ENCODE peak calls at places on chromosomes 7 and 10, in ten cellular contexts. T, O, Q, Z, G, V, R, B, J and H are unnamed samples.

GRCh38 chr7:157061979-157062378 is 51.5 kb upstream of the MNX1 start:
- DNase-seq in T (no peak), O (no peak), Q (no peak), Z (no peak), G (no peak), V (no peak), R (no peak), B (no peak), J (no peak), H (no peak)

GRCh38 chr10:77702166-77702565 is 64.6 kb upstream of the KCNMA1 start:
- DNase-seq in T (no peak), O (no peak), Q (no peak), Z (no peak), G (no peak), V (no peak), R (peak; percentile 90), B (no peak), J (peak; percentile 92), H (no peak)

GRCh38 chr7:139354729-139355128 is 5.0 kb upstream of the LUC7L2 start:
- DNase-seq in T (no peak), O (no peak), Q (no peak), Z (no peak), G (no peak), V (no peak), R (no peak), B (no peak), J (no peak), H (no peak)

GRCh38 chr7:1735262-1735661 is 65.2 kb downstream of the ELFN1 start:
- DNase-seq in T (no peak), O (no peak), Q (no peak), Z (no peak), G (no peak), V (no peak), R (no peak), B (no peak), J (no peak), H (no peak)

GRCh38 chr10:74775099-74775498 is 51.3 kb upstream of the KAT6B start:
- DNase-seq in T (no peak), O (no peak), Q (no peak), Z (no peak), G (no peak), V (no peak), R (no peak), B (no peak), J (no peak), H (no peak)

GRCh38 chr10:132422931-132423813 is 26.2 kb downstream of the PWWP2B start:
- DNase-seq in T (peak; percentile 27), O (no peak), Q (peak; percentile 48), Z (no peak), G (no peak), V (no peak), R (peak; percentile 18), B (no peak), J (no peak), H (no peak)

GRCh38 chr10:49038711-49039110 is 76.6 kb downstream of the VSTM4 start:
- DNase-seq in T (no peak), O (no peak), Q (no peak), Z (no peak), G (no peak), V (no peak), R (no peak), B (no peak), J (no peak), H (no peak)

GRCh38 chr7:106731207-106731606 is 70.2 kb upstream of the CCDC71L start:
- DNase-seq in T (no peak), O (no peak), Q (no peak), Z (no peak), G (no peak), V (no peak), R (peak; percentile 55), B (no peak), J (peak; percentile 54), H (no peak)

GRCh38 chr10:116097239-116097751 is 175.7 kb downstream of the GFRA1 start:
- DNase-seq in T (no peak), O (no peak), Q (no peak), Z (no peak), G (no peak), V (peak; percentile 41), R (no peak), B (no peak), J (no peak), H (no peak)

GRCh38 chr10:17100586-17100985 is 29.0 kb downstream of the CUBN start:
- DNase-seq in T (peak; percentile 38), O (no peak), Q (no peak), Z (no peak), G (no peak), V (no peak), R (no peak), B (no peak), J (no peak), H (no peak)

GRCh38 chr7:68776326-68776725 is 821.9 kb upstream of the AUTS2 start:
- DNase-seq in T (no peak), O (no peak), Q (no peak), Z (no peak), G (no peak), V (no peak), R (no peak), B (no peak), J (no peak), H (no peak)

GRCh38 chr7:123748171-123748733 is 551 bp downstream of the WASL start:
- DNase-seq in T (peak; percentile 89), O (peak; percentile 48), Q (peak; percentile 73), Z (peak; percentile 76), G (peak; percentile 40), V (peak; percentile 58), R (peak; percentile 36), B (peak; percentile 69), J (peak; percentile 45), H (peak; percentile 71)

GRCh38 chr10:29658984-29659769 is 24.4 kb upstream of the SVIL start:
- DNase-seq in T (no peak), O (peak; percentile 14), Q (no peak), Z (peak; percentile 83), G (peak; percentile 55), V (no peak), R (peak; percentile 97), B (peak; percentile 67), J (peak; percentile 97), H (no peak)
- TF ChIP-seq CTCF in T (peak; percentile 67), O (no peak), Q (no peak), Z (peak; percentile 46), G (peak; percentile 64), V (no peak), R (peak; percentile 66), B (peak; percentile 43), J (peak; percentile 42), H (peak; percentile 55)

GRCh38 chr7:51226042-51226755 is 90.4 kb downstream of the COBL start:
- DNase-seq in T (no peak), O (no peak), Q (no peak), Z (no peak), G (no peak), V (no peak), R (no peak), B (no peak), J (no peak), H (no peak)

GRCh38 chr7:51223505-51223904 is 93.1 kb downstream of the COBL start:
- DNase-seq in T (no peak), O (no peak), Q (no peak), Z (peak; percentile 34), G (no peak), V (no peak), R (no peak), B (no peak), J (no peak), H (no peak)

GRCh38 chr7:51226916-51227535 is 89.6 kb downstream of the COBL start:
- DNase-seq in T (no peak), O (no peak), Q (no peak), Z (no peak), G (no peak), V (no peak), R (no peak), B (no peak), J (no peak), H (no peak)

GRCh38 chr7:51222916-51223315 is 93.7 kb downstream of the COBL start:
- DNase-seq in T (no peak), O (no peak), Q (no peak), Z (peak; percentile 49), G (no peak), V (no peak), R (no peak), B (no peak), J (no peak), H (no peak)

DNA sequence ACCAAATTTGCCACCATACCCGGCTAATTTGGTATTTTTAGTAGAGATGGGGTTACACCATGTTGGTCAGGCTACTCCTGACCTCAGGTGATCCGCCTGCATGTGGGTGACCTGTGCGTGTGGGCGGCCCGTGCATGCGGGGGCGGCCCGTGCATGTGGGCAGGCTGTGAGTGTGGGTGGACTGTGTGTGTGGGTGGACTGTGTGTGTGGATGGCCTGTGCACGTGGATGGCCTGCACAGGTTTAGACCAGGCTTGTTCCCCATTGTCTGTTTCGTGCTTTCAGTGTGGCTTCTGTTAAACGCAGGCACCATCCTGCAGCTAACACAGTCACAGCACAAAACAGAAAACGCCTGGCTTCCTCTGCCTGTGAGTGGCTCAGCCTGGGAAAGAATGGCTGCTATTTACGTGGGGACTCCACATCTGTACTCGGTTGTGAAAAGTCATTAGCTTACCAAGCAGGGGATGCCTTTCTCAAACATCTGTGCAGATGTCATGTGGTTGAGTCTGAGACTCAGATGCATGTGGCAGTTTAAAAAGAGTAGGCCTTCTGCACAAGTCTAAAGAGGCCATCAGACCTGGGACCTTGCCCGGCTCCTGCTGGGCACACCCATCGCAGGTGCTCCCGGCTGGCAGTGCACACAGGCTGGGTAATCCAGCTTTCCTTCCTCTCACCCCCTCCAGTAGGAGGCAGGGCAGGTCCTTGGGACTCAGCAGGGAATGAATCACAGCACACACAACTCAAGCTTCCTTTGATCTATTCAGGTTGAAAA is 91.6 kb downstream of the COBL start:
- DNase-seq in T (peak; percentile 83), O (peak; percentile 19), Q (peak; percentile 81), Z (peak; percentile 34), G (no peak), V (no peak), R (no peak), B (peak; percentile 72), J (no peak), H (no peak)
- TF ChIP-seq CTCF in T (no peak), O (no peak), Q (peak; percentile 50), Z (no peak), G (no peak), V (no peak), R (peak; percentile 6), B (peak; percentile 35), J (no peak), H (peak; percentile 35)

DNA sequence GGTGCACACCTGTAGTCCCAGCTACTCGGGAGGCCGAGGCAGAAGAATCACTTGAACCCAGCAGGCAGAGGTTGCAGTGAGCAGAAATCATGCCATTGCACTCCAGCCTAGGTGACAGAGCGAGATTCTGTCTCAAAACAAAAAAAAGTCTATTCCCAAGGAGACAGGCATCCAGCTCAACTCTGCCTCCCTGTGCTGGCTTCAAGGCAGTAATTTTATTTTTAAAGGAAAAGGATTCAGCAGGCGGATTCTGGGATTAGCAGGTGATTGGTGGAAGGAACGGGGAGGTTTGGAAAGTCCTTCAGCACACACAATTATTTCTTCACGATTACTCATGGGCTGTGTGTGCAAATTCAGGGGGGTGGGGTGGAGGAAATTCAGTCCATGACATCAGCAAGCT is 242.9 kb downstream of the PAXIP1 start:
- DNase-seq in T (no peak), O (no peak), Q (no peak), Z (no peak), G (no peak), V (no peak), R (no peak), B (no peak), J (no peak), H (no peak)
- TF ChIP-seq CTCF in T (no peak), O (no peak), Q (no peak), Z (no peak), G (no peak), V (no peak), R (no peak), B (no peak), J (no peak), H (no peak)

GRCh38 chr7:99928994-99929729 is at the start of gene GJC3:
- DNase-seq in T (peak; percentile 86), O (peak; percentile 61), Q (peak; percentile 63), Z (peak; percentile 71), G (peak; percentile 32), V (peak; percentile 53), R (peak; percentile 66), B (peak; percentile 65), J (peak; percentile 65), H (no peak)
- TF ChIP-seq CTCF in T (peak; percentile 18), O (no peak), Q (no peak), Z (no peak), G (no peak), V (peak; percentile 13), R (no peak), B (peak; percentile 45), J (peak; percentile 37), H (peak; percentile 57)